ENCODE peak calls at places on chromosomes 12 and 14, in seven cellular contexts. J, X, G, Q, R, Y and C are unnamed samples.

GRCh38 chr12:104877107-104877705 is 80.9 kb downstream of the SLC41A2 start:
- DNase-seq in J (no peak), X (peak; percentile 50), G (peak; percentile 23), Q (peak; percentile 34), R (no peak), Y (peak; percentile 49), C (no peak)

GRCh38 chr12:111024205-111024794 is 103.9 kb upstream of the MYL2 start:
- DNase-seq in J (no peak), X (peak; percentile 61), G (peak; percentile 42), Q (peak; percentile 31), R (no peak), Y (no peak), C (no peak)

GRCh38 chr12:30286345-30286926 is 409.2 kb downstream of the IPO8 start:
- DNase-seq in J (no peak), X (peak; percentile 27), G (no peak), Q (peak; percentile 37), R (no peak), Y (no peak), C (no peak)

GRCh38 chr12:122752464-122753212 is at the start of gene DENR:
- DNase-seq in J (peak; percentile 99), X (peak; percentile 98), G (peak; percentile 99), Q (peak; percentile 99), R (peak; percentile 98), Y (peak; percentile 99), C (peak; percentile 99)

GRCh38 chr12:115485967-115486366 is 791.5 kb downstream of the MED13L start:
- DNase-seq in J (no peak), X (no peak), G (no peak), Q (no peak), R (no peak), Y (no peak), C (no peak)

GRCh38 chr12:109626378-109627115 is 53.0 kb downstream of the MVK start:
- DNase-seq in J (no peak), X (no peak), G (no peak), Q (no peak), R (no peak), Y (no peak), C (no peak)

GRCh38 chr14:64763801-64764511 is 59.7 kb downstream of the PLEKHG3 start:
- DNase-seq in J (no peak), X (peak; percentile 65), G (no peak), Q (no peak), R (no peak), Y (peak; percentile 63), C (no peak)

GRCh38 chr14:88998027-88998426 is 173.6 kb downstream of the TTC8 start:
- DNase-seq in J (no peak), X (no peak), G (no peak), Q (no peak), R (no peak), Y (no peak), C (no peak)

GRCh38 chr12:27236498-27236897 is 7.6 kb upstream of the STK38L start:
- DNase-seq in J (no peak), X (no peak), G (peak; percentile 34), Q (no peak), R (no peak), Y (no peak), C (no peak)

GRCh38 chr14:96001866-96002510 is 37.2 kb upstream of the C14orf132 start:
- DNase-seq in J (no peak), X (no peak), G (no peak), Q (no peak), R (no peak), Y (no peak), C (no peak)

GRCh38 chr14:95993768-95994592 is 45.2 kb upstream of the C14orf132 start:
- DNase-seq in J (no peak), X (peak; percentile 52), G (peak; percentile 21), Q (peak; percentile 17), R (no peak), Y (no peak), C (no peak)

GRCh38 chr14:96002511-96002884 is 36.7 kb upstream of the C14orf132 start:
- DNase-seq in J (no peak), X (no peak), G (no peak), Q (no peak), R (no peak), Y (no peak), C (no peak)

GRCh38 chr14:95994593-95994928 is 44.6 kb upstream of the C14orf132 start:
- DNase-seq in J (no peak), X (no peak), G (no peak), Q (no peak), R (no peak), Y (no peak), C (no peak)

DNA sequence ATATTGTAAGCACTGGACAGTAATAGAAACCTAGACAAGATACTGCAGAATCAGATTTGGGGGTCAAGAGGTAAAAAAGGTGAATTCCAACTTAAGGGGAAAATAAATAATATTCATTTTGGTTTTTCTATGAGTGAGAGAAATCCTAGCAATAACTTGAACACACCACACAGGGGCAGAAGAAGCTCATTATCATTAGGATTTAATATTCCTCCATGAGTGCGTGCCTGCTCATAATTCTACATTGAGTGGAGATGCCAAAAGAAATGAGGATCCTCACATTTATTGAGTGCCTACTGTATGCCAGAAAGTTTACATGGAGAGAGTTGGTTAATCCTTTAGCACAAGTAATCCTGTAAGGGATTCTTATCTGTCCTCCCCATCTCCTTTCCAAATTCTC is 40.5 kb upstream of the C14orf132 start:
- DNase-seq in J (no peak), X (peak; percentile 27), G (no peak), Q (peak; percentile 8), R (no peak), Y (no peak), C (no peak)
- TF ChIP-seq CTCF in J (peak; percentile 26), X (peak; percentile 55), G (no peak), Q (peak; percentile 63), R (peak; percentile 46), Y (no peak), C (no peak)

GRCh38 chr12:49967777-49968250 is 4.9 kb upstream of the AQP6 start:
- DNase-seq in J (no peak), X (no peak), G (no peak), Q (no peak), R (no peak), Y (no peak), C (no peak)
- TF ChIP-seq CTCF in J (no peak), X (no peak), G (no peak), Q (no peak), R (no peak), Y (no peak), C (no peak)

GRCh38 chr12:117470804-117471203 is 109.4 kb upstream of the NOS1 start:
- DNase-seq in J (no peak), X (peak; percentile 52), G (no peak), Q (no peak), R (no peak), Y (no peak), C (no peak)

GRCh38 chr12:117469883-117470483 is 108.6 kb upstream of the NOS1 start:
- DNase-seq in J (no peak), X (no peak), G (no peak), Q (no peak), R (no peak), Y (no peak), C (no peak)

GRCh38 chr12:117473856-117474255 is 112.4 kb upstream of the NOS1 start:
- DNase-seq in J (no peak), X (no peak), G (no peak), Q (no peak), R (no peak), Y (no peak), C (no peak)

GRCh38 chr12:117476341-117476740 is 114.9 kb upstream of the NOS1 start:
- DNase-seq in J (no peak), X (no peak), G (no peak), Q (no peak), R (no peak), Y (no peak), C (no peak)

DNA sequence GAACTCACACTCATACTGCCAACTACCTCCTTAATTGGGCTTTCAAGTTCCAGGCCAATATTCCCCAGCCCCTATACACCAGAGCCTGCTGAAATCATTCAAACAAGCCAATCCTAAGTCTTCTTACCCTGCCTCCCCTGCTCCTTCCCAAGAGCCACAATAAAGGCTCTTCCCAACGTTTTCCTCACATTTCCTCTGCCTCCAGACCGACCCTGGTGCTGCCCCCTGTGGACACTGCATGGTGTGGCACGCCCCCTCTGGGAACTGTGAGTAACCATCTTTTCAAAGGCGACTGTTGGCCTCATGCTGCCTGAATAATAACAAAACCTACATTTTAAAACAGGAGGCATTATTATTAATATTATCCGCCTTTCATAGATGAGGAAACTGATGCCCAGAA is 111.6 kb upstream of the NOS1 start:
- DNase-seq in J (no peak), X (peak; percentile 50), G (peak; percentile 19), Q (no peak), R (no peak), Y (no peak), C (no peak)
- TF ChIP-seq CTCF in J (no peak), X (peak; percentile 46), G (no peak), Q (peak; percentile 40), R (peak; percentile 34), Y (no peak), C (no peak)

GRCh38 chr12:65067383-65067782 is 53.7 kb downstream of the WIF1 start:
- DNase-seq in J (no peak), X (no peak), G (no peak), Q (no peak), R (no peak), Y (no peak), C (no peak)
- TF ChIP-seq CTCF in J (no peak), X (no peak), G (no peak), Q (no peak), R (no peak), Y (no peak), C (no peak)

GRCh38 chr12:13001725-13002040 is 1.6 kb upstream of the HEBP1 start:
- DNase-seq in J (no peak), X (no peak), G (no peak), Q (no peak), R (no peak), Y (no peak), C (peak; percentile 73)

GRCh38 chr12:13000616-13000934 is 510 bp upstream of the HEBP1 start:
- DNase-seq in J (peak; percentile 84), X (peak; percentile 45), G (no peak), Q (peak; percentile 53), R (peak; percentile 76), Y (no peak), C (no peak)

GRCh38 chr12:13002301-13003097 is 2.4 kb upstream of the HEBP1 start:
- DNase-seq in J (no peak), X (no peak), G (no peak), Q (no peak), R (no peak), Y (no peak), C (no peak)

GRCh38 chr12:12999959-13000615 is at the start of gene HEBP1:
- DNase-seq in J (peak; percentile 98), X (peak; percentile 92), G (peak; percentile 98), Q (peak; percentile 68), R (peak; percentile 94), Y (peak; percentile 98), C (peak; percentile 95)

GRCh38 chr12:13000935-13001724 is 1.1 kb upstream of the HEBP1 start:
- DNase-seq in J (peak; percentile 81), X (peak; percentile 68), G (peak; percentile 42), Q (peak; percentile 31), R (no peak), Y (peak; percentile 77), C (peak; percentile 80)
- TF ChIP-seq CTCF in J (peak; percentile 47), X (peak; percentile 57), G (peak; percentile 15), Q (peak; percentile 61), R (peak; percentile 73), Y (peak; percentile 37), C (peak; percentile 16)